ENCODE peak calls at places on chromosomes 12 and 14, in ten cellular contexts. H, W, G, O, Y, B, E, K, X and V are unnamed samples.

GRCh38 chr14:52090936-52091335 is 22.1 kb upstream of the NID2 start:
- DNase-seq in H (no peak), W (no peak), G (no peak), O (no peak), Y (no peak), B (no peak), E (no peak), K (no peak), X (no peak), V (no peak)

GRCh38 chr14:90109858-90110257 is 48.1 kb downstream of the KCNK13 start:
- DNase-seq in H (no peak), W (peak), G (no peak), O (peak), Y (no peak), B (no peak), E (peak), K (no peak), X (no peak), V (no peak)

GRCh38 chr12:15562263-15562662 is 226.9 kb downstream of the EPS8 start:
- DNase-seq in H (no peak), W (no peak), G (no peak), O (no peak), Y (no peak), B (no peak), E (no peak), K (no peak), X (no peak), V (no peak)

GRCh38 chr12:83092101-83092500 is 405.4 kb downstream of the TMTC2 start:
- DNase-seq in H (no peak), W (no peak), G (no peak), O (peak), Y (no peak), B (no peak), E (no peak), K (no peak), X (no peak), V (no peak)

GRCh38 chr14:94145902-94146527 is 16.6 kb upstream of the IFI27L2 start:
- DNase-seq in H (no peak), W (peak), G (no peak), O (no peak), Y (no peak), B (no peak), E (no peak), K (no peak), X (no peak), V (no peak)

GRCh38 chr14:50726372-50727107 is 58.4 kb upstream of the SAV1 start:
- DNase-seq in H (no peak), W (no peak), G (peak), O (no peak), Y (no peak), B (no peak), E (no peak), K (no peak), X (no peak), V (peak)

GRCh38 chr14:77097006-77097688 is 911 bp upstream of the CIPC start:
- DNase-seq in H (no peak), W (no peak), G (peak), O (no peak), Y (no peak), B (no peak), E (no peak), K (no peak), X (no peak), V (no peak)

GRCh38 chr14:22994762-22995275 is 12.5 kb upstream of the AJUBA start:
- DNase-seq in H (peak), W (peak), G (peak), O (peak), Y (no peak), B (no peak), E (peak), K (peak), X (no peak), V (peak)

GRCh38 chr14:70186826-70187483 is 1.8 kb downstream of the SLC8A3 start:
- DNase-seq in H (no peak), W (peak), G (no peak), O (peak), Y (no peak), B (no peak), E (no peak), K (peak), X (peak), V (no peak)

GRCh38 chr14:100979079-100979478 is 75.6 kb upstream of the RTL1 start:
- DNase-seq in H (no peak), W (no peak), G (no peak), O (no peak), Y (no peak), B (no peak), E (no peak), K (no peak), X (no peak), V (no peak)

GRCh38 chr12:62640910-62641448 is 174.4 kb downstream of the MON2 start:
- DNase-seq in H (no peak), W (no peak), G (peak), O (peak), Y (no peak), B (no peak), E (no peak), K (no peak), X (no peak), V (peak)

GRCh38 chr14:63405715-63406114 is 87.0 kb upstream of the GPHB5 start:
- DNase-seq in H (no peak), W (no peak), G (no peak), O (no peak), Y (no peak), B (no peak), E (no peak), K (no peak), X (no peak), V (no peak)

GRCh38 chr14:69543341-69544249 is 31.1 kb downstream of the CCDC177 start:
- DNase-seq in H (peak), W (peak), G (peak), O (peak), Y (peak), B (peak), E (peak), K (no peak), X (no peak), V (peak)

DNA sequence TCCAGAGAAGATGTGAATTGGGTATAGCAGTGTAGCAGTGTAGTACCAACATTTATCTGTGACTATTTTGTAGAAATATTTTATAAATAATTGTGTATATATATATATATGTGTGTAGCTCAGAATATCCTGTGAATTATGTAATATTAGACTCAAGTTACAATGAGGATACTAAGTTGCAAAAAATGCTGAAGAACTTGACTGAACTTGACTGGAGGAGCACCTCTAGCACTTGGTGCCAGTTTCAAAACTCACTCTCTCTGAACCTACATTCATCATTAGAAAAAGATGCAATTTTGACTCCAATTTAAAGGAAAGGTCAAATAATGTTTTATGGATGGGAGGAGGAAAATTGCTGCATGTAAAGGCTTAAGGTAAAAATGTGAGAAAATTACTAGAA is 285.7 kb upstream of the LMO3 start:
- DNase-seq in H (no peak), W (no peak), G (no peak), O (no peak), Y (no peak), B (no peak), E (no peak), K (no peak), X (no peak), V (no peak)
- H3K4me3 ChIP-seq in H (no peak), W (no peak), G (no peak), O (no peak), Y (no peak), B (no peak), E (no peak), K (no peak), X (no peak), V (no peak)

GRCh38 chr14:49550284-49551184 is 35.6 kb downstream of the RPS29 start:
- DNase-seq in H (no peak), W (peak), G (peak), O (no peak), Y (no peak), B (no peak), E (no peak), K (peak), X (no peak), V (peak)
- TF ChIP-seq CTCF in H (no peak), W (no peak), G (peak), O (peak), Y (no peak), B (peak), E (peak), K (peak), X (peak), V (peak)

GRCh38 chr12:121525411-121525810 is 55.4 kb downstream of the KDM2B start:
- DNase-seq in H (no peak), W (no peak), G (no peak), O (no peak), Y (no peak), B (no peak), E (no peak), K (no peak), X (no peak), V (no peak)

GRCh38 chr12:121524196-121524930 is 56.5 kb downstream of the KDM2B start:
- DNase-seq in H (no peak), W (no peak), G (no peak), O (no peak), Y (no peak), B (no peak), E (no peak), K (no peak), X (no peak), V (no peak)

GRCh38 chr12:121522962-121523361 is 57.9 kb downstream of the KDM2B start:
- DNase-seq in H (no peak), W (no peak), G (no peak), O (no peak), Y (no peak), B (no peak), E (no peak), K (no peak), X (no peak), V (no peak)

GRCh38 chr12:121520586-121521086 is 60.2 kb downstream of the KDM2B start:
- DNase-seq in H (no peak), W (no peak), G (no peak), O (no peak), Y (no peak), B (no peak), E (no peak), K (no peak), X (no peak), V (no peak)

GRCh38 chr12:121523741-121524140 is 57.1 kb downstream of the KDM2B start:
- DNase-seq in H (no peak), W (no peak), G (no peak), O (no peak), Y (no peak), B (no peak), E (no peak), K (no peak), X (no peak), V (no peak)
- H3K4me3 ChIP-seq in H (no peak), W (no peak), G (no peak), O (no peak), Y (no peak), B (no peak), E (no peak), K (no peak), X (no peak), V (no peak)

GRCh38 chr12:100993916-100994315 is 199.3 kb downstream of the ANO4 start:
- DNase-seq in H (no peak), W (no peak), G (no peak), O (no peak), Y (no peak), B (no peak), E (no peak), K (no peak), X (no peak), V (no peak)
- TF ChIP-seq CTCF in H (no peak), W (no peak), G (no peak), O (peak), Y (no peak), B (no peak), E (no peak), K (no peak), X (no peak), V (peak)

DNA sequence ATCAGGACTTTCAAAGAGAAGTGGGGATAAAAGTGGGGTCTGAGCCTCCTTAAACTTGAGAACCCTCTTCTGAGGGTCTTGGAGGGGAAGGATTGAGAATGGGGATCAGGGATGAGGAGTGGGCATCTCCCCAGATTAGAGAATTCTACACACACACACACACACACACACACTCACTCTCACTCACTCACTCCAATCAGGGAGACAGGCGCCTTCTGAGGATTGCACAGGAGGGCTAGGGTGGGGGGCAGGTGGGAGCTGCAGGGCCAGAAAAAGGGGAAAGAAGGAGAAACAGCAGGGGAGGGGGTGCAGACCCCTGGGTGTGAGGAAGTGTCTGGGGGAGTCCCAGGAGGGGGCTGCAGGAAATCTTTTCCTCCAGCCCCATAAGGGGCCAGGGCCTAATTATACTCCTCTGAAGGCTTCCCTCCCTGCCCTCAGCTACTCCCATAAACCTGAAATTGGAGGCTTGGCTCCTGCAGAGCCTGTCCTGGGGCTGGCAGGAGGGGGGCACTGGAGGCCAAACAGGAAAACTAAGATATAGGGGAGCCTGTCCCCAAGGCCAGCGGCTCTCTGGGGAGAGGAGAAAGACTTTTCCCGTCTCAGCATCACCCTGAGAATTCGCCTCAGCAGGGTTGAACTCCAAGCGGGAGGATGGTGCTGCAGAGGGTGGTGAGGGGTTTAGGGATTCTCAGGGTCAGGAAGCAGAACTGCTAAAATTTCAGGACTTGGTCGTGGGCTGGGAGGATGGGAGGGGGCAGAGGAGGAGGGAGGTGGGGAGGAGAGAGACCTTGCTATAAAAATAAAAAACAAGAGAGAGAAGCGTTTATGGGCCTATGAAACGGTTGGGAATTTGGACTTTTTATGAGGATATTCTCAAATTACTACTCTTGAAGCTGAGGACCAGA is 1.6 kb downstream of the HOXC9 start:
- DNase-seq in H (no peak), W (no peak), G (no peak), O (no peak), Y (no peak), B (no peak), E (no peak), K (no peak), X (no peak), V (no peak)
- H3K4me3 ChIP-seq in H (no peak), W (no peak), G (no peak), O (no peak), Y (no peak), B (peak), E (peak), K (no peak), X (no peak), V (no peak)

DNA sequence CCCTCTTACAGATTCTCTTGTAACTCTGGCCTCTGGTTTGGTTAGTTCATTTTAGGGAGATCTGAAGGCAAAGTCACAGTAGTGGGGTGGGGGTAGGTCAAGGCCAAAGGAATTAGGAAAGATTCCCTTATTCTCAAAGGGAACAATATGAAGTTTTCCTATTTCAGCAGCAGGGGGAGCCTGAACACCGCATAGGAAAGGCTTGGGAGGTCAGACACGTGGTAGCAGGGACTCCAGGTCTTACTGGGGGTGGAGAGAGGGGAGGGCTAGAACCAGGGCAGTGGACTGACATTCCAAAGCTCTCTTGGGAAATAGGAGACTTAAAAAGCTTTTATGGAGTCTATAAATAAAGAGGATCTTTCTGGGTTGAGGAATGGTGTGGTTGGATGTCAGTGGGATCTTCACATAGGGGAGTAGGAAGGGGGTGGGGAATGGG is 1.3 kb downstream of the ZC3H10 start:
- DNase-seq in H (no peak), W (peak), G (peak), O (peak), Y (no peak), B (no peak), E (peak), K (peak), X (peak), V (peak)
- TF ChIP-seq CTCF in H (peak), W (peak), G (peak), O (peak), Y (peak), B (peak), E (peak), K (peak), X (peak), V (peak)